ENCODE peak calls at places on chromosomes 4 and X, in four cellular contexts. One of them, this sample, is unnamed.
A peak's percentile ranks its signal among the peaks of the same experiment; 100 is the strongest.

GRCh38 chr4:164116286-164116685 is 621.8 kb downstream of the TMA16 start:
- DNase-seq in GM12878: no peak
- DNase-seq in K562: no peak
- DNase-seq in A549: no peak
- DNase-seq in this sample: no peak

GRCh38 chrX:1581132-1581531 is 10.3 kb upstream of the AKAP17A start:
- DNase-seq in A549: peak; percentile 84
- DNase-seq in GM12878: no peak
- DNase-seq in K562: peak; percentile 68
- DNase-seq in this sample: no peak

GRCh38 chrX:153521034-153521433 is 3.6 kb downstream of the ATP2B3 start:
- DNase-seq in K562: no peak
- DNase-seq in GM12878: no peak
- DNase-seq in A549: no peak
- DNase-seq in this sample: peak; percentile 45

GRCh38 chr4:123866796-123867195 is 470.2 kb downstream of the SPRY1 start:
- DNase-seq in A549: no peak
- DNase-seq in GM12878: no peak
- DNase-seq in K562: no peak
- DNase-seq in this sample: peak; percentile 11

GRCh38 chrX:107619836-107620235 is 8.5 kb upstream of the PRPS1 start:
- DNase-seq in GM12878: no peak
- DNase-seq in K562: no peak
- DNase-seq in A549: no peak
- DNase-seq in this sample: peak; percentile 49

GRCh38 chrX:55120767-55121358 is 32.0 kb downstream of the PAGE2 start:
- DNase-seq in GM12878: no peak
- DNase-seq in A549: no peak
- DNase-seq in K562: peak; percentile 19
- DNase-seq in this sample: no peak

GRCh38 chrX:123753656-123754350 is 21.0 kb upstream of the THOC2 start:
- DNase-seq in A549: no peak
- DNase-seq in GM12878: no peak
- DNase-seq in K562: no peak
- DNase-seq in this sample: no peak

GRCh38 chr4:187251896-187252295 is 528.2 kb upstream of the FAT1 start:
- DNase-seq in GM12878: no peak
- DNase-seq in A549: no peak
- DNase-seq in K562: no peak
- DNase-seq in this sample: peak; percentile 18

GRCh38 chrX:106774981-106775380 is 27.5 kb upstream of the TBC1D8B start:
- DNase-seq in A549: no peak
- DNase-seq in GM12878: no peak
- DNase-seq in K562: no peak
- DNase-seq in this sample: no peak

GRCh38 chr4:141425124-141425523 is 204.4 kb downstream of the ZNF330 start:
- DNase-seq in A549: peak; percentile 26
- DNase-seq in GM12878: no peak
- DNase-seq in K562: no peak
- DNase-seq in this sample: peak; percentile 93

GRCh38 chr4:49221209-49221608 is 235.1 kb downstream of the CWH43 start:
- DNase-seq in K562: peak; percentile 13
- DNase-seq in GM12878: no peak
- DNase-seq in A549: no peak
- DNase-seq in this sample: no peak

GRCh38 chr4:148170408-148171385 is 271.5 kb downstream of the NR3C2 start:
- DNase-seq in A549: no peak
- DNase-seq in K562: no peak
- DNase-seq in GM12878: no peak
- DNase-seq in this sample: no peak

GRCh38 chr4:148425327-148426110 is 16.7 kb downstream of the NR3C2 start:
- DNase-seq in A549: no peak
- DNase-seq in K562: no peak
- DNase-seq in GM12878: no peak
- DNase-seq in this sample: no peak

DNA sequence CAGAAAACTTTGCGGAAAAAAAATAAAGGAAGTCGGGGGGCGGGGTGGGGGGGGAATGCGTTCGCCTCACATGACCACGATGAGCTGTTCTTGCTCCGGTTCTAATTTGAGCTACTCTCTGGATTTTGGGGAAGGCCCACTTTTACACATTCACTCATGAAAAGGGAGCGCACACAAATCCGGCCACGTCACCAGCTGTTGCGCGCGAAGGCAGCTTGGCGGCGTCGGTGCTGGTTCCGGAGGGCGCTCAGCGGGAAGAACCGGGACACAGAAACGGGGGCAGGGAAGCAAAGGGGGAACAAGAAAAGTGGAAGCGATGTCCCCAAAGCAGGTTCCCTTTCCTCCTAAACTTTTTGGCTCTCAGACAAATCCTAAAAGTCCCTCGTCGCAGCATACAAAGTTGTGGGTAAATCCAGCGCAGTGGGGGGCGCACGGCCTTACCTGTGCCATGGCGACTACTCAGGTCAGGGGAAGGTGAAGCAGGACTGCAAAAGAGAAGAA is 590 bp downstream of the ANXA5 start:
- DNase-seq in GM12878: no peak
- DNase-seq in K562: no peak
- DNase-seq in A549: peak; percentile 63
- DNase-seq in this sample: peak; percentile 85
- TF ChIP-seq ELK1 in GM12878: no peak
- TF ChIP-seq ELK1 in K562: no peak
- TF ChIP-seq ELK1 in A549: no peak
- TF ChIP-seq ELK1 in this sample: no peak

GRCh38 chr4:15963568-15963967 is 593 bp upstream of the FGFBP2 start:
- DNase-seq in K562: no peak
- DNase-seq in GM12878: no peak
- DNase-seq in A549: no peak
- DNase-seq in this sample: no peak

GRCh38 chr4:15965325-15965724 is 2.4 kb upstream of the FGFBP2 start:
- DNase-seq in A549: no peak
- DNase-seq in K562: no peak
- DNase-seq in GM12878: no peak
- DNase-seq in this sample: no peak

GRCh38 chr4:15964159-15964558 is 1.2 kb upstream of the FGFBP2 start:
- DNase-seq in A549: no peak
- DNase-seq in K562: no peak
- DNase-seq in GM12878: no peak
- DNase-seq in this sample: no peak

GRCh38 chr4:15961778-15962510 is 1.0 kb downstream of the FGFBP2 start:
- DNase-seq in K562: no peak
- DNase-seq in A549: no peak
- DNase-seq in GM12878: no peak
- DNase-seq in this sample: no peak

DNA sequence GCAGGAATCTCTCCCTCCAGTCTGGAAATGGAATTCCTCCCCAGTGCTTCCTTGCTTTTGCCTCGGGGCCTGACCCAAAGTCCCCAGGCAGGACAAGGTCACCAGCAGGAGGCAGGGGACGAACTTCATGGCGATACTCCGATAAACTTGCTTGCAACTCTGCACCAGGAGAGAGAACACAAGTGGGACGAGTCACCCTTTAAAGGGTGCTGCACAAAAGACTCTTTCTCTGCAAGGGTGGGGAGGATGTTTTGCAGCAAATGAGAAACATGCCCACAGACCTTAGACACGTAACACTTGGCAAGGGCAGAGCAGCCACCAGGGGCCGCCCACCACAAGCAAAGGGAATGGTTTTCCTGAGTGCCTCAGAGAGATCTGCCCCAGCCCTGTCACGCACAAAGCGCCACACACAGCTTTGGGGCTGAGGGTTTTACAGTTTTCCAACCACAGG is at the start of gene FGFBP2:
- DNase-seq in A549: peak; percentile 48
- DNase-seq in K562: peak; percentile 11
- DNase-seq in GM12878: no peak
- DNase-seq in this sample: peak; percentile 44
- TF ChIP-seq ELK1 in A549: no peak
- TF ChIP-seq ELK1 in K562: no peak
- TF ChIP-seq ELK1 in GM12878: no peak
- TF ChIP-seq ELK1 in this sample: no peak

GRCh38 chrX:74925210-74926088 is at the start of gene NEXMIF:
- DNase-seq in K562: no peak
- DNase-seq in GM12878: no peak
- DNase-seq in A549: peak; percentile 36
- DNase-seq in this sample: no peak

GRCh38 chrX:74922922-74923321 is 2.3 kb downstream of the NEXMIF start:
- DNase-seq in GM12878: peak; percentile 69
- DNase-seq in A549: no peak
- DNase-seq in K562: no peak
- DNase-seq in this sample: no peak

GRCh38 chrX:74924449-74925209 is 623 bp downstream of the NEXMIF start:
- DNase-seq in GM12878: no peak
- DNase-seq in A549: peak; percentile 19
- DNase-seq in K562: no peak
- DNase-seq in this sample: no peak

DNA sequence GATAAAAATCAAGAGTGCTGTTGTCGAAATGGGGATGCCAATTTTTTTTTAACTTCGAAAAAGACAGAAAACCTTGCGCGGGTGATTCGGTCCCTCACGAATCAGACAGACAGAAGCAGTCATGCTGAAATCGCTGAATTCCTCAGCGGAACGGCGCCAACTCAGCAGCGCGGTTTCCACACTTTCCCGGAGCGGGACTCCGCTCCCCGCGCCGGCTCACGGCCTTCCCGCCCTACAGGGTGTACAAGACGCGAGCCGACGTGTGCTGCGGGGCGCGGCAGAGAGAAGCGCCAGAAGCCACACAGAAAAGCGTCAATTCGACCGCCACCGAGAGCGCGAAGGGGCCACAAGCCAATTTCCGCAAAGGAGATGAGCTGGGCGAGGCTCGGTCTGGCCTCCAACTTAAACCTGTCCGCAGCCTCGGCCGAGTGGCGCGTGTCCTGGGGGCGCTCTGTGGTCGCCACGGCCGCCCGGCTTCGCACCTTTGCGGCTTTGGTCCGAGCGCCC is 1.3 kb downstream of the NEXMIF start:
- DNase-seq in GM12878: no peak
- DNase-seq in K562: no peak
- DNase-seq in A549: no peak
- DNase-seq in this sample: no peak
- TF ChIP-seq ELK1 in GM12878: no peak
- TF ChIP-seq ELK1 in K562: no peak
- TF ChIP-seq ELK1 in A549: no peak
- TF ChIP-seq ELK1 in this sample: no peak

GRCh38 chr4:150970685-150971151 is 44.4 kb downstream of the LRBA start:
- DNase-seq in GM12878: no peak
- DNase-seq in K562: no peak
- DNase-seq in A549: no peak
- DNase-seq in this sample: no peak
- TF ChIP-seq ELK1 in GM12878: no peak
- TF ChIP-seq ELK1 in K562: no peak
- TF ChIP-seq ELK1 in A549: no peak
- TF ChIP-seq ELK1 in this sample: no peak

GRCh38 chrX:21490341-21490740 is 116.1 kb downstream of the CNKSR2 start:
- DNase-seq in GM12878: no peak
- DNase-seq in A549: no peak
- DNase-seq in K562: no peak
- DNase-seq in this sample: no peak
- TF ChIP-seq ELK1 in GM12878: no peak
- TF ChIP-seq ELK1 in A549: no peak
- TF ChIP-seq ELK1 in K562: no peak
- TF ChIP-seq ELK1 in this sample: no peak

DNA sequence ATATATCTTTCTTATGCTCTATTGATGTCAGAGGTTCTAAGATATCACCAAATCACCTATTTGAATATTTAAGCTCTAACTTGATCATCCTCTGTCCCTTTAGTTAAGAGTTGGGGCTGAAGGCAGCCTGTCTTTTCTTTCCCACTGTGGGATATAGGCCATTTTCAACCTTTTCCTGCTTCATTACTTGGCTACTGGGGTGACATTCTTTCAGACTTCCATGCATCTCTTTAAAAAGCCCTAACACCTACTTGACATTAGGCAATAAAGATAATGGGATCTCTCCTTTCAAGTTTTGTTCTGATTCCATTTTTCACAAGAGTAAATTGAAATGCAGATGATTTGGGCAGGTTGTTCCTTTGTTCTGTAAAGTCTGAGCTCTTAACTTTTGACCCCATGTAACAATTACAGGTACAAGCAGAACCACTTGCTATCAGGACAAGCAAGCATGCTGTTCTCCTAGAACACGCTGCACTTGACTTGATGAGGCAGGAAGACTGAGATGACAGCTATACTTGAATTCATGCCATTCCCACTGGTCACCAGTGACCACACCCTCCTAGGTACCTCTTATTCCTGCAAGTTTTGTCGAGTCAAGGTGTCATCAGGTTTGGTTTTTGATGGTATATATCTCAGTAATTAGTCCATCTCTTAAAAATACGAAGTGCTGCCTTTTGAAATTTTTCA is 18.2 kb downstream of the HOPX start:
- DNase-seq in GM12878: no peak
- DNase-seq in K562: no peak
- DNase-seq in A549: no peak
- DNase-seq in this sample: no peak
- TF ChIP-seq ELK1 in GM12878: no peak
- TF ChIP-seq ELK1 in K562: no peak
- TF ChIP-seq ELK1 in A549: no peak
- TF ChIP-seq ELK1 in this sample: no peak

GRCh38 chrX:77446029-77446585 is 1.1 kb upstream of the FGF16 start:
- DNase-seq in K562: no peak
- DNase-seq in GM12878: no peak
- DNase-seq in A549: no peak
- DNase-seq in this sample: no peak
- TF ChIP-seq ELK1 in K562: no peak
- TF ChIP-seq ELK1 in GM12878: no peak
- TF ChIP-seq ELK1 in A549: no peak
- TF ChIP-seq ELK1 in this sample: no peak

GRCh38 chr4:102170910-102171309 is 174.4 kb downstream of the SLC39A8 start:
- DNase-seq in GM12878: no peak
- DNase-seq in K562: no peak
- DNase-seq in A549: no peak
- DNase-seq in this sample: no peak

GRCh38 chr4:102168580-102168979 is 176.7 kb downstream of the SLC39A8 start:
- DNase-seq in K562: no peak
- DNase-seq in GM12878: no peak
- DNase-seq in A549: no peak
- DNase-seq in this sample: no peak

GRCh38 chr4:102172341-102172740 is 172.9 kb downstream of the SLC39A8 start:
- DNase-seq in A549: no peak
- DNase-seq in K562: no peak
- DNase-seq in GM12878: no peak
- DNase-seq in this sample: no peak

GRCh38 chr4:102165584-102165983 is 179.7 kb downstream of the SLC39A8 start:
- DNase-seq in A549: no peak
- DNase-seq in GM12878: no peak
- DNase-seq in K562: no peak
- DNase-seq in this sample: no peak

GRCh38 chr4:102169345-102169744 is 175.9 kb downstream of the SLC39A8 start:
- DNase-seq in K562: no peak
- DNase-seq in GM12878: no peak
- DNase-seq in A549: peak; percentile 10
- DNase-seq in this sample: no peak
- TF ChIP-seq ELK1 in K562: no peak
- TF ChIP-seq ELK1 in GM12878: no peak
- TF ChIP-seq ELK1 in A549: no peak
- TF ChIP-seq ELK1 in this sample: no peak

GRCh38 chrX:133939655-133940054 is 45.7 kb downstream of the GPC3 start:
- DNase-seq in A549: no peak
- DNase-seq in K562: no peak
- DNase-seq in GM12878: no peak
- DNase-seq in this sample: no peak
- TF ChIP-seq ELK1 in A549: no peak
- TF ChIP-seq ELK1 in K562: no peak
- TF ChIP-seq ELK1 in GM12878: no peak
- TF ChIP-seq ELK1 in this sample: no peak

GRCh38 chr4:113893546-113893945 is 85.9 kb downstream of the ARSJ start:
- DNase-seq in K562: no peak
- DNase-seq in GM12878: no peak
- DNase-seq in A549: no peak
- DNase-seq in this sample: peak; percentile 32
- TF ChIP-seq ELK1 in K562: no peak
- TF ChIP-seq ELK1 in GM12878: no peak
- TF ChIP-seq ELK1 in A549: no peak
- TF ChIP-seq ELK1 in this sample: no peak

This sample was measured in IMR-90.